ENCODE peak calls at places on chromosomes 1 and 21, in four cellular contexts. One of them, this sample, is unnamed.

GRCh38 chr1:209720326-209720725 is 15.7 kb downstream of the HSD11B1 start:
- DNase-seq in fibroblast of pulmonary artery: peak
- DNase-seq in HFFc6: no peak
- DNase-seq in EH: peak
- DNase-seq in this sample: peak

GRCh38 chr1:205676597-205676996 is 3.7 kb downstream of the SLC45A3 start:
- DNase-seq in EH: no peak
- DNase-seq in fibroblast of pulmonary artery: no peak
- DNase-seq in HFFc6: no peak
- DNase-seq in this sample: no peak

GRCh38 chr1:19113362-19114092 is 96.5 kb downstream of the UBR4 start:
- DNase-seq in HFFc6: peak
- DNase-seq in fibroblast of pulmonary artery: peak
- DNase-seq in EH: peak
- DNase-seq in this sample: peak

GRCh38 chr1:248812736-248813425 is 12.8 kb downstream of the SH3BP5L start:
- DNase-seq in HFFc6: no peak
- DNase-seq in EH: no peak
- DNase-seq in fibroblast of pulmonary artery: no peak
- DNase-seq in this sample: no peak

GRCh38 chr1:31574749-31575372 is 1.5 kb upstream of the TINAGL1 start:
- DNase-seq in fibroblast of pulmonary artery: no peak
- DNase-seq in HFFc6: no peak
- DNase-seq in EH: no peak
- DNase-seq in this sample: no peak

GRCh38 chr1:52603680-52604501 is 1.7 kb downstream of the GPX7 start:
- DNase-seq in HFFc6: peak
- DNase-seq in fibroblast of pulmonary artery: no peak
- DNase-seq in EH: peak
- DNase-seq in this sample: peak

GRCh38 chr1:59707216-59707615 is 107.5 kb upstream of the HOOK1 start:
- DNase-seq in HFFc6: peak
- DNase-seq in EH: peak
- DNase-seq in fibroblast of pulmonary artery: peak
- DNase-seq in this sample: peak

GRCh38 chr1:1371741-1372711 is 3.0 kb downstream of the AURKAIP1 start:
- DNase-seq in fibroblast of pulmonary artery: no peak
- DNase-seq in HFFc6: no peak
- DNase-seq in EH: peak
- DNase-seq in this sample: peak

GRCh38 chr1:198776602-198777029 is 137.8 kb downstream of the PTPRC start:
- DNase-seq in HFFc6: peak
- DNase-seq in EH: peak
- DNase-seq in fibroblast of pulmonary artery: peak
- DNase-seq in this sample: peak

GRCh38 chr1:182206628-182207239 is 145.2 kb upstream of the ZNF648 start:
- DNase-seq in EH: peak
- DNase-seq in fibroblast of pulmonary artery: no peak
- DNase-seq in HFFc6: no peak
- DNase-seq in this sample: no peak

GRCh38 chr1:232766224-232766890 is 38.9 kb upstream of the MAP10 start:
- DNase-seq in fibroblast of pulmonary artery: no peak
- DNase-seq in HFFc6: no peak
- DNase-seq in EH: no peak
- DNase-seq in this sample: no peak

GRCh38 chr21:44424608-44425306 is 30.6 kb upstream of the LRRC3 start:
- DNase-seq in EH: no peak
- DNase-seq in fibroblast of pulmonary artery: no peak
- DNase-seq in HFFc6: no peak
- DNase-seq in this sample: no peak

GRCh38 chr1:160646711-160647328 is at the start of gene SLAMF1:
- DNase-seq in fibroblast of pulmonary artery: no peak
- DNase-seq in EH: no peak
- DNase-seq in HFFc6: no peak
- DNase-seq in this sample: no peak

GRCh38 chr1:200379431-200379755 is 30.4 kb downstream of the ZNF281 start:
- DNase-seq in HFFc6: peak
- DNase-seq in fibroblast of pulmonary artery: peak
- DNase-seq in EH: peak
- DNase-seq in this sample: peak

GRCh38 chr1:77459881-77460280 is 178.1 kb downstream of the AK5 start:
- DNase-seq in EH: peak
- DNase-seq in fibroblast of pulmonary artery: peak
- DNase-seq in HFFc6: peak
- DNase-seq in this sample: peak

GRCh38 chr21:16496594-16496993 is 766.8 kb downstream of the USP25 start:
- DNase-seq in fibroblast of pulmonary artery: peak
- DNase-seq in EH: no peak
- DNase-seq in HFFc6: no peak
- DNase-seq in this sample: no peak

GRCh38 chr1:148362141-148362929 is 120.8 kb downstream of the PPIAL4G start:
- DNase-seq in fibroblast of pulmonary artery: no peak
- DNase-seq in EH: no peak
- DNase-seq in HFFc6: no peak
- DNase-seq in this sample: peak

GRCh38 chr1:153776971-153777370 is 1.8 kb downstream of the SLC27A3 start:
- DNase-seq in fibroblast of pulmonary artery: no peak
- DNase-seq in HFFc6: no peak
- DNase-seq in EH: no peak
- DNase-seq in this sample: no peak

GRCh38 chr1:83857108-83857507 is 141.8 kb downstream of the TTLL7 start:
- DNase-seq in HFFc6: peak
- DNase-seq in fibroblast of pulmonary artery: peak
- DNase-seq in EH: peak
- DNase-seq in this sample: peak

GRCh38 chr1:154198756-154199562 is 7.1 kb upstream of the TPM3 start:
- DNase-seq in HFFc6: peak
- DNase-seq in fibroblast of pulmonary artery: peak
- DNase-seq in EH: peak
- DNase-seq in this sample: peak

GRCh38 chr1:173048629-173049326 is 2.0 kb downstream of the TNFSF18 start:
- DNase-seq in fibroblast of pulmonary artery: peak
- DNase-seq in EH: peak
- DNase-seq in HFFc6: peak
- DNase-seq in this sample: peak

GRCh38 chr1:203129501-203130231 is 2.1 kb downstream of the ADORA1 start:
- DNase-seq in HFFc6: no peak
- DNase-seq in fibroblast of pulmonary artery: no peak
- DNase-seq in EH: no peak
- DNase-seq in this sample: no peak

GRCh38 chr1:216945506-216946080 is 222.4 kb upstream of the ESRRG start:
- DNase-seq in EH: no peak
- DNase-seq in HFFc6: no peak
- DNase-seq in fibroblast of pulmonary artery: no peak
- DNase-seq in this sample: no peak

GRCh38 chr1:2199042-2199810 is 4.7 kb upstream of the FAAP20 start:
- DNase-seq in fibroblast of pulmonary artery: peak
- DNase-seq in HFFc6: peak
- DNase-seq in EH: peak
- DNase-seq in this sample: peak

GRCh38 chr1:152768847-152769533 is 6.0 kb upstream of the LCE1F start:
- DNase-seq in fibroblast of pulmonary artery: no peak
- DNase-seq in EH: peak
- DNase-seq in HFFc6: no peak
- DNase-seq in this sample: no peak

GRCh38 chr21:31190516-31190915 is 152.2 kb upstream of the KRTAP19-8 start:
- DNase-seq in HFFc6: no peak
- DNase-seq in fibroblast of pulmonary artery: no peak
- DNase-seq in EH: no peak
- DNase-seq in this sample: no peak